ENCODE peak calls at places on chromosomes 4 and X, in nine cellular contexts. C is heart left ventricle, X is OCI-LY7, F is IMR-90, H is HCT116, L is left ventricle myocardium inferior, A is colonic mucosa, R is mucosa of descending colon, J is GM23338. I is an unnamed sample. For H3K4me1, the result is how much of the 10 kb centered on the place peaks cover.

GRCh38 chr4:139817657-139818452 is 152.2 kb downstream of the MGST2 start:
- DNase-seq in R (no peak), L (no peak), A (no peak), F (no peak), J (no peak), H (no peak), C (no peak), X (no peak), I (no peak)

GRCh38 chr4:180665994-180666818 is 1577.0 kb upstream of the TENM3 start:
- DNase-seq in F (peak), R (no peak), L (no peak), A (peak), X (peak), C (no peak), H (peak), J (peak), I (peak)

GRCh38 chr4:88900432-88900831 is 156.6 kb downstream of the FAM13A start:
- DNase-seq in C (no peak), X (no peak), H (no peak), J (no peak), R (no peak), L (no peak), A (no peak), F (peak), I (no peak)

GRCh38 chr4:3312362-3312761 is 19.5 kb downstream of the RGS12 start:
- DNase-seq in A (no peak), R (no peak), F (no peak), C (no peak), X (no peak), H (no peak), L (no peak), J (no peak), I (no peak)

GRCh38 chrX:38166478-38167083 is 54.1 kb downstream of the SRPX start:
- DNase-seq in J (peak), L (no peak), X (peak), C (no peak), F (peak), H (peak), R (no peak), A (peak), I (no peak)

GRCh38 chrX:1464282-1465131 is 11.8 kb upstream of the ASMTL start:
- DNase-seq in X (no peak), H (no peak), C (no peak), F (no peak), A (no peak), R (peak), J (no peak), L (no peak), I (no peak)

GRCh38 chr4:79334783-79335182 is 8.9 kb upstream of the NAA11 start:
- DNase-seq in C (no peak), A (no peak), R (no peak), L (no peak), F (no peak), J (no peak), X (no peak), H (no peak), I (no peak)

GRCh38 chrX:140500427-140500826 is 4.4 kb downstream of the SOX3 start:
- DNase-seq in R (no peak), X (no peak), C (no peak), L (no peak), J (no peak), F (no peak), A (no peak), H (no peak), I (no peak)

GRCh38 chr4:88533088-88533790 is 9.7 kb upstream of the PYURF start:
- DNase-seq in A (no peak), L (no peak), H (no peak), X (no peak), R (no peak), J (peak), C (no peak), F (peak), I (no peak)

GRCh38 chrX:110284159-110284558 is 33.7 kb downstream of the AMMECR1 start:
- DNase-seq in C (no peak), A (no peak), L (no peak), H (no peak), J (no peak), X (no peak), R (no peak), F (peak), I (no peak)

GRCh38 chr4:172776203-172776896 is 392.3 kb upstream of the GALNT7 start:
- DNase-seq in R (no peak), C (no peak), X (no peak), H (no peak), F (peak), J (no peak), A (no peak), L (no peak), I (no peak)

GRCh38 chr4:106601519-106601918 is 232.9 kb upstream of the GIMD1 start:
- DNase-seq in F (no peak), A (no peak), L (no peak), X (no peak), H (no peak), J (no peak), C (no peak), R (no peak), I (no peak)

GRCh38 chr4:3407930-3408792 is 33.6 kb upstream of the HGFAC start:
- DNase-seq in R (no peak), X (no peak), L (no peak), H (no peak), F (no peak), A (no peak), J (no peak), C (no peak), I (no peak)

GRCh38 chr4:184473515-184474260 is 662 bp downstream of the IRF2 start:
- DNase-seq in J (peak), R (peak), C (peak), H (no peak), F (peak), L (peak), X (peak), A (peak), I (no peak)

GRCh38 chr4:11543710-11544109 is 115.0 kb upstream of the HS3ST1 start:
- DNase-seq in A (no peak), C (no peak), X (no peak), H (peak), F (peak), L (no peak), R (no peak), J (no peak), I (no peak)

GRCh38 chr4:144615182-144615581 is 30.8 kb upstream of the HHIP start:
- DNase-seq in R (no peak), F (peak), X (no peak), A (no peak), J (no peak), H (no peak), C (no peak), L (no peak), I (no peak)

GRCh38 chr4:100539706-100540105 is 21.9 kb upstream of the EMCN start:
- DNase-seq in L (no peak), A (no peak), R (no peak), J (no peak), C (no peak), F (no peak), H (no peak), X (no peak), I (no peak)

GRCh38 chrX:53616921-53617320 is 69.6 kb downstream of the HUWE1 start:
- DNase-seq in J (no peak), R (no peak), H (no peak), X (no peak), A (no peak), F (no peak), L (no peak), C (no peak), I (no peak)

GRCh38 chr4:7880681-7881080 is 59.0 kb downstream of the AFAP1 start:
- DNase-seq in F (no peak), L (no peak), A (no peak), J (no peak), R (no peak), H (no peak), X (no peak), C (no peak), I (no peak)

GRCh38 chr4:7885216-7886134 is 54.2 kb downstream of the AFAP1 start:
- DNase-seq in J (no peak), L (no peak), R (no peak), H (no peak), F (no peak), A (no peak), C (no peak), X (no peak), I (no peak)

GRCh38 chr4:7890635-7891393 is 48.8 kb downstream of the AFAP1 start:
- DNase-seq in C (no peak), L (no peak), A (no peak), X (no peak), F (peak), J (peak), H (no peak), R (no peak), I (no peak)

GRCh38 chr4:7887415-7887814 is 52.2 kb downstream of the AFAP1 start:
- DNase-seq in H (no peak), F (no peak), C (no peak), A (no peak), J (no peak), X (no peak), R (no peak), L (no peak), I (no peak)

GRCh38 chr4:7886250-7886973 is 53.2 kb downstream of the AFAP1 start:
- DNase-seq in C (no peak), H (no peak), A (no peak), J (no peak), R (no peak), X (no peak), F (peak), L (no peak), I (no peak)
- H3K4me1 ChIP-seq in C (under half), H (under half), A (under half), J (under half), R (under half), X (under half), F (under half), L (under half), I (under half)

GRCh38 chrX:17494231-17494630 is 119.2 kb downstream of the NHS start:
- DNase-seq in R (no peak), L (no peak), A (no peak), J (no peak), X (no peak), C (no peak), F (no peak), H (no peak), I (no peak)
- H3K4me1 ChIP-seq in R (under half), L (under half), A (under half), J (under half), X (under half), C (under half), F (under half), H (under half), I (under half)

DNA sequence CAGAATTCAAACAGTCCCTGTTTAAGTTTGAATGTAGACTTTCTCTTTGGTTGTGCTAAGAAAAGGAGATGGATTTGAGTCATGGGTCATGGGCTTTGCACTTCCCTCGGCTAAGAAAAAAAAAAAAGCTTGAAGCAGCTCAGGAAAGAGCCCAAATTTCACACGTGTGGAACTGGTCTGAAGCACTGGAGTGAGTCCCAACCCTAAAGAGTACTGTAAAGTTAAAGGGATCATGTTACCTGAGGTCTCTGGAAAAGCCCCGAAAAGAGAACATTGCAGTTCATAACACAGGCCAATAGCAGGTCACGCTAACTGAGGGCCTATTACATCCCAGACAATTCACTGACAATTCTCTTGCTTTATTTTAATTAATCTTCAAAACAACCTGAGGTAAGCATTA is 89.5 kb downstream of the MAD2L1 start:
- DNase-seq in H (no peak), J (no peak), L (no peak), F (no peak), R (no peak), A (no peak), X (no peak), C (no peak), I (no peak)
- H3K4me1 ChIP-seq in H (under half), J (under half), L (under half), F (under half), R (under half), A (under half), X (under half), C (under half), I (under half)

GRCh38 chr4:8438743-8439142 is 1.8 kb downstream of the ACOX3 start:
- DNase-seq in R (no peak), L (no peak), F (no peak), X (no peak), C (no peak), J (no peak), H (no peak), A (no peak), I (no peak)
- H3K4me1 ChIP-seq in R (half or more), L (half or more), F (under half), X (half or more), C (under half), J (under half), H (under half), A (under half), I (under half)

GRCh38 chrX:70172226-70172625 is 5.1 kb upstream of the DGAT2L6 start:
- DNase-seq in C (no peak), L (no peak), X (no peak), H (no peak), R (no peak), F (peak), J (no peak), A (no peak), I (no peak)
- H3K4me1 ChIP-seq in C (under half), L (under half), X (under half), H (under half), R (under half), F (under half), J (under half), A (under half), I (under half)

DNA sequence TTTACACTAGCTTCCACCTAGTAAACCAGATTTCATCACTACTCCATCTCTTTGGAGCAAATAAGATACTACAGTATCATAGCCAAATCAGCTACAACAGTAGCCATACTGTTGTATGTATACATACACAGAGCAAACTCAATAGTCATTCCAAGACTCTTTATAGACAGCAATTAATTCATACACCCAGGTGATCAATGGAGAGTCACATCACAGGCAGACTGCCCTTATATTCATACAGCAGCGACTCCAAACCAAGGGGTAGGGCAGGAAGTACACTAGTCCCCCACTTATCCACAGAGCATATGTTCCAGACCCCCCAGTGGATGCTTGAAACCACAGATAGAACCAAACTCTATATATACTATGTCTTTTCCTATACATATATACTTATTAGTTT is 76.6 kb downstream of the FBXW7 start:
- DNase-seq in X (no peak), J (no peak), A (no peak), L (no peak), C (no peak), H (no peak), F (no peak), R (no peak), I (no peak)
- H3K4me1 ChIP-seq in X (half or more), J (under half), A (under half), L (under half), C (under half), H (under half), F (under half), R (under half), I (under half)

I was measured in iPS DF 6.9.